ENCODE peak calls at places on chromosomes 4 and X, in eight cellular contexts. J, X, T, R, M, N, L and I are unnamed samples.

GRCh38 chr4:121633642-121634041 is 63.1 kb downstream of the ANXA5 start:
- DNase-seq in N (no peak), T (no peak), M (no peak), X (no peak), R (no peak), L (no peak), J (no peak), I (no peak)

GRCh38 chrX:78665286-78665685 is 6.2 kb upstream of the RTL3 start:
- DNase-seq in M (peak; percentile 24), R (no peak), N (no peak), T (no peak), L (no peak), J (no peak), X (no peak), I (no peak)

GRCh38 chr4:75512336-75513211 is 1.6 kb downstream of the RCHY1 start:
- DNase-seq in R (no peak), N (peak; percentile 66), J (peak; percentile 24), L (peak; percentile 44), X (peak; percentile 11), T (peak; percentile 6), M (peak; percentile 81), I (no peak)

GRCh38 chrX:149504226-149504914 is 736 bp downstream of the IDS start:
- DNase-seq in N (peak; percentile 78), L (peak; percentile 81), T (peak; percentile 27), X (peak; percentile 30), R (peak; percentile 67), J (no peak), M (no peak), I (no peak)

GRCh38 chr4:72954811-72955210 is 114.7 kb downstream of the COX18 start:
- DNase-seq in T (no peak), R (no peak), X (no peak), L (no peak), J (no peak), N (no peak), M (peak; percentile 65), I (no peak)

GRCh38 chr4:85381968-85382367 is 93.0 kb upstream of the ARHGAP24 start:
- DNase-seq in X (no peak), J (no peak), L (no peak), T (no peak), M (no peak), R (no peak), N (no peak), I (no peak)

GRCh38 chr4:87657525-87657924 is 7.4 kb downstream of the DMP1 start:
- DNase-seq in J (no peak), L (no peak), M (peak; percentile 71), X (peak; percentile 71), R (no peak), N (no peak), T (no peak), I (no peak)

GRCh38 chrX:39905475-39905889 is 192.3 kb downstream of the BCOR start:
- DNase-seq in R (peak; percentile 34), T (no peak), M (no peak), J (no peak), N (no peak), X (peak; percentile 8), L (no peak), I (no peak)

GRCh38 chrX:134803551-134804183 is 145.4 kb upstream of the PLAC1 start:
- DNase-seq in R (no peak), M (peak; percentile 4), N (no peak), J (peak; percentile 31), L (no peak), T (no peak), X (no peak), I (no peak)

GRCh38 chr4:52081216-52081615 is 30.1 kb downstream of the SPATA18 start:
- DNase-seq in N (no peak), L (no peak), M (no peak), J (no peak), T (no peak), R (no peak), X (no peak), I (no peak)

GRCh38 chr4:4323705-4324534 is 33.9 kb downstream of the ZBTB49 start:
- DNase-seq in L (peak; percentile 50), X (no peak), J (no peak), T (no peak), R (no peak), M (peak; percentile 10), N (no peak), I (no peak)

GRCh38 chr4:174005422-174005821 is 278.0 kb downstream of the FBXO8 start:
- DNase-seq in T (no peak), N (no peak), L (no peak), J (no peak), M (no peak), X (no peak), R (no peak), I (no peak)

GRCh38 chrX:41429592-41429991 is 17.6 kb upstream of the NYX start:
- DNase-seq in X (no peak), M (no peak), J (no peak), N (no peak), R (no peak), L (no peak), T (no peak), I (no peak)

GRCh38 chr4:76984788-76985211 is 35.2 kb downstream of the SEPTIN11 start:
- DNase-seq in T (peak; percentile 41), N (peak; percentile 21), R (peak; percentile 42), M (peak; percentile 100), J (peak; percentile 64), X (peak; percentile 61), L (no peak), I (peak; percentile 74)

GRCh38 chr4:76980280-76980679 is 30.7 kb downstream of the SEPTIN11 start:
- DNase-seq in J (no peak), T (no peak), M (no peak), L (no peak), R (no peak), X (no peak), N (no peak), I (no peak)

GRCh38 chr4:76981649-76982048 is 32.1 kb downstream of the SEPTIN11 start:
- DNase-seq in L (no peak), R (no peak), J (no peak), N (no peak), T (no peak), X (no peak), M (no peak), I (no peak)

GRCh38 chr4:76984127-76984526 is 34.6 kb downstream of the SEPTIN11 start:
- DNase-seq in R (peak; percentile 39), M (peak; percentile 47), L (no peak), J (peak; percentile 10), N (peak; percentile 85), X (peak; percentile 21), T (no peak), I (no peak)

GRCh38 chr4:76982638-76983579 is 33.4 kb downstream of the SEPTIN11 start:
- DNase-seq in N (peak; percentile 72), J (peak; percentile 8), M (peak; percentile 56), L (no peak), T (no peak), R (no peak), X (no peak), I (no peak)
- TF ChIP-seq CTCF in N (peak; percentile 36), J (no peak), M (peak; percentile 29), L (peak; percentile 35), T (no peak), R (peak; percentile 36), X (peak; percentile 23), I (no peak)

DNA sequence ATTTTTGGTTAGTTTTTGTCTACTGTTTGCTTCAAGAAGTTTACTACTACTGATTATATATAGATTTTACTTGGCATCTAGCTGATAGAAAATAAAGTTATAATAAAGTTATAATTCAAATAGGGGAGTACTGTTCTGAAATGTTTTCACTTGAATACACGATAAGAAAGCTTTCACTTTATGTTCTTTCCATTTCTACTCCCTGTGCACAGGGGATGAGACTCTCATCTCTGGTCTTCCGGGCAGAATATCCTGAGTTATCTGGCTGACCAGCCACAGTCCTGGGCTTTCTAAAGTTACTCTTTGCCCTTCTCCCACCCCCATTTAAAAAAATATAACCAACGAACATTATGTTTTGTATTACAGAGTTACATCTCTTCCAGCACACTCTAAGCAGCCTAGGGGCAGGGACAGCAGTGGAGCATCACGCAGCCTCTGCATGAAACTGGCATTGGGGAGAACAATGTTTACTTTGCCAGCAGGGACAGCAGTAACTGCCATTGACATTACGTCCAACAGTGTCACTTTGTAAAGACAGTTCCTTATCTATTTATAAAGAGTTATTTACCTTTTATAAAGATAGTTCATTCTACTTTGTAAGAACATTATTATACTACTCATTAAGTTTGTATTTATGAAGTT is 64.3 kb downstream of the METTL14 start:
- DNase-seq in T (no peak), X (no peak), J (no peak), M (no peak), N (no peak), L (no peak), R (peak; percentile 30), I (no peak)
- H3K36me3 ChIP-seq in T (no peaks in the 10 kb centered on the region), X (peaks cover 17% of the 10 kb centered on the region), J (peaks cover 18% of the 10 kb centered on the region), M (peaks cover 78% of the 10 kb centered on the region), N (no peaks in the 10 kb centered on the region), L (peaks cover 66% of the 10 kb centered on the region), R (peaks cover 57% of the 10 kb centered on the region), I (no peaks in the 10 kb centered on the region)

DNA sequence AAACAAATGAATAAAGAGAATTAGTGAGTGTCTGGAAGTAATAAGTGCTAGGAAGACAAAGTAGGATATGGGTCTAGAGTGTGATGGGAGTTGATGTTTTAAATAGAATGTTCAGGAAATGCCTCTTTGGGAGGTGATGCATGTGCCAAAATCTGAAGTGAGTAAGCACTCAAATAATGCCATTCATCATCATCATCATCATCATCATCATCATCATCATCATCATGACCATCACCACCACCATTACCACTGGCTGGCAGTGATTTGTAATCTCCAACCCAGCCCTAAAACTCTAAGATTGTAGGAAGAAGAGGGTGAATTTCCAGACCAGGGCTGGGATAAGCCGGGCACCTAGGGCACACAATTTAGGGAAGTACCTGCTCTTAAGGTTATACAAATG is 9.7 kb upstream of the SOX3 start:
- DNase-seq in L (no peak), N (no peak), X (no peak), M (no peak), J (no peak), R (no peak), T (no peak), I (no peak)
- H3K9ac ChIP-seq in L (no peak overlapping the region), N (no peak overlapping the region), X (no peak overlapping the region), M (no peak overlapping the region), J (no peak overlapping the region), R (no peak overlapping the region), T (no peak overlapping the region), I (no peak overlapping the region)

GRCh38 chrX:793216-793770 is 162.7 kb downstream of the SHOX start:
- DNase-seq in X (no peak), N (no peak), J (no peak), T (peak; percentile 23), M (no peak), R (no peak), L (peak; percentile 50), I (no peak)
- TF ChIP-seq CTCF in X (no peak), N (no peak), J (no peak), T (no peak), M (no peak), R (no peak), L (no peak), I (no peak)

GRCh38 chr4:102823464-102823863 is 3.9 kb downstream of the UBE2D3 start:
- DNase-seq in N (no peak), X (no peak), J (no peak), R (no peak), T (no peak), M (no peak), L (no peak), I (no peak)
- H3K36me3 ChIP-seq in N (peaks cover 19% of the 10 kb centered on the region), X (peaks cover 40% of the 10 kb centered on the region), J (peaks cover 1% of the 10 kb centered on the region), R (peaks cover 48% of the 10 kb centered on the region), T (no peaks in the 10 kb centered on the region), M (no peaks in the 10 kb centered on the region), L (peaks cover 67% of the 10 kb centered on the region), I (peaks cover 10% of the 10 kb centered on the region)

GRCh38 chr4:183729430-183730328 is 70.6 kb downstream of the TRAPPC11 start:
- DNase-seq in T (no peak), L (no peak), M (peak; percentile 42), X (no peak), J (peak; percentile 27), N (no peak), R (no peak), I (no peak)
- H3K9ac ChIP-seq in T (no peak overlapping the region), L (no peak overlapping the region), M (no peak overlapping the region), X (no peak overlapping the region), J (peak overlapping the region; percentile 40), N (no peak overlapping the region), R (no peak overlapping the region), I (no peak overlapping the region)